ENCODE peak calls at places on chromosomes 5 and 9, in five cellular contexts. C is upper lobe of right lung, S is GM12878, Y is WERI-Rb-1, W is Panc1. G is an unnamed sample.

GRCh38 chr9:33791117-33791516 is 4.2 kb upstream of the PRSS3 start:
- DNase-seq in C (no peak), W (no peak), Y (no peak), S (no peak), G (no peak)

GRCh38 chr5:14628346-14628745 is 36.2 kb upstream of the OTULIN start:
- DNase-seq in Y (no peak), S (no peak), W (no peak), C (no peak), G (peak)

GRCh38 chr9:121876658-121877271 is 216.3 kb downstream of the TTLL11 start:
- DNase-seq in Y (no peak), S (no peak), C (no peak), W (no peak), G (no peak)

GRCh38 chr5:100803391-100803790 is 99.7 kb downstream of the ST8SIA4 start:
- DNase-seq in Y (no peak), S (no peak), W (no peak), C (no peak), G (no peak)

GRCh38 chr9:133238851-133239532 is 29.9 kb upstream of the OBP2B start:
- DNase-seq in S (no peak), C (peak), Y (peak), W (peak), G (peak)

GRCh38 chr9:77092536-77092935 is 73.1 kb downstream of the FOXB2 start:
- DNase-seq in Y (no peak), W (no peak), S (no peak), C (no peak), G (no peak)

GRCh38 chr5:74056789-74057164 is 430.8 kb downstream of the ARHGEF28 start:
- DNase-seq in C (no peak), S (no peak), W (no peak), Y (peak), G (peak)

GRCh38 chr5:151953833-151954232 is 29.2 kb upstream of the GLRA1 start:
- DNase-seq in C (no peak), S (no peak), Y (peak), W (no peak), G (no peak)

GRCh38 chr9:35293381-35293780 is 131.6 kb downstream of the UNC13B start:
- DNase-seq in S (no peak), W (no peak), C (no peak), Y (no peak), G (no peak)

GRCh38 chr5:16952968-16953671 is 17.0 kb upstream of the MYO10 start:
- DNase-seq in W (no peak), Y (no peak), C (no peak), S (no peak), G (no peak)

GRCh38 chr9:135920256-135920930 is 13.0 kb upstream of the CAMSAP1 start:
- DNase-seq in S (no peak), W (no peak), C (peak), Y (no peak), G (no peak)

GRCh38 chr9:4569101-4569500 is 78.8 kb downstream of the SLC1A1 start:
- DNase-seq in Y (no peak), S (no peak), C (no peak), W (no peak), G (no peak)

GRCh38 chr9:126294331-126295081 is 32.1 kb upstream of the MVB12B start:
- DNase-seq in Y (no peak), C (no peak), W (no peak), S (no peak), G (no peak)

GRCh38 chr5:96226941-96227552 is 206.0 kb downstream of the PCSK1 start:
- DNase-seq in W (no peak), S (no peak), Y (no peak), C (no peak), G (no peak)

GRCh38 chr5:72377920-72378635 is 57.9 kb downstream of the PTCD2 start:
- DNase-seq in S (no peak), W (no peak), C (no peak), Y (peak), G (no peak)

GRCh38 chr9:35518212-35518917 is 28.5 kb downstream of the RUSC2 start:
- DNase-seq in W (peak), S (no peak), C (no peak), Y (no peak), G (no peak)

GRCh38 chr5:530001-530400 is 5.8 kb upstream of the SLC9A3 start:
- DNase-seq in C (no peak), W (no peak), Y (no peak), S (peak), G (peak)

GRCh38 chr5:180209137-180209581 is at the start of gene RASGEF1C:
- DNase-seq in W (no peak), Y (peak), S (no peak), C (peak), G (peak)

GRCh38 chr5:10563132-10563939 is 534 bp upstream of the ANKRD33B start:
- DNase-seq in Y (peak), S (no peak), W (no peak), C (peak), G (peak)

GRCh38 chr5:32090026-32090754 is 83.9 kb downstream of the GOLPH3 start:
- DNase-seq in S (no peak), Y (no peak), W (no peak), C (peak), G (no peak)

GRCh38 chr9:34025062-34025461 is 23.6 kb downstream of the UBAP2 start:
- DNase-seq in C (no peak), Y (no peak), W (no peak), S (no peak), G (no peak)

GRCh38 chr5:167853421-167853820 is 438.0 kb upstream of the WWC1 start:
- DNase-seq in Y (no peak), W (no peak), S (no peak), C (no peak), G (no peak)

GRCh38 chr5:56126487-56127179 is 106.5 kb downstream of the ANKRD55 start:
- DNase-seq in Y (no peak), C (no peak), W (no peak), S (no peak), G (no peak)

GRCh38 chr9:69932901-69933300 is 110.7 kb upstream of the MAMDC2 start:
- DNase-seq in C (no peak), Y (peak), S (no peak), W (no peak), G (peak)

GRCh38 chr5:116225318-116225717 is 140.5 kb downstream of the COMMD10 start:
- DNase-seq in Y (no peak), C (no peak), S (no peak), W (no peak), G (no peak)

GRCh38 chr9:8649157-8649556 is 849.6 kb upstream of the DMAC1 start:
- DNase-seq in S (peak), Y (no peak), C (no peak), W (no peak), G (no peak)

GRCh38 chr9:111657051-111657450 is 4.4 kb upstream of the GNG10 start:
- DNase-seq in C (no peak), S (no peak), W (no peak), Y (no peak), G (no peak)

GRCh38 chr9:111661802-111662491 is 542 bp downstream of the GNG10 start:
- DNase-seq in Y (peak), S (no peak), C (peak), W (no peak), G (peak)

GRCh38 chr9:111661150-111661801 is at the start of gene GNG10:
- DNase-seq in C (peak), Y (peak), W (no peak), S (no peak), G (peak)

GRCh38 chr9:111658943-111659342 is 2.5 kb upstream of the GNG10 start:
- DNase-seq in C (no peak), W (no peak), S (no peak), Y (no peak), G (no peak)

GRCh38 chr9:111659706-111660105 is 1.7 kb upstream of the GNG10 start:
- DNase-seq in S (no peak), W (no peak), C (no peak), Y (no peak), G (no peak)
- TF ChIP-seq CTCF in S (no peak), W (no peak), C (no peak), Y (no peak), G (no peak)

GRCh38 chr5:146105477-146105876 is at the start of gene PLAC8L1:
- DNase-seq in W (no peak), S (no peak), Y (no peak), C (no peak), G (no peak)
- H3K4me3 ChIP-seq in W (no peak), S (no peak), Y (no peak), C (no peak), G (no peak)

GRCh38 chr5:41641621-41642020 is 131.2 kb upstream of the PLCXD3 start:
- DNase-seq in S (no peak), C (no peak), Y (no peak), W (no peak), G (no peak)

GRCh38 chr5:41637424-41637823 is 127.0 kb upstream of the PLCXD3 start:
- DNase-seq in Y (no peak), S (no peak), C (no peak), W (no peak), G (peak)

GRCh38 chr5:41638685-41639084 is 128.3 kb upstream of the PLCXD3 start:
- DNase-seq in S (no peak), C (no peak), Y (no peak), W (no peak), G (no peak)

GRCh38 chr5:41637869-41638268 is 127.5 kb upstream of the PLCXD3 start:
- DNase-seq in S (no peak), Y (no peak), W (no peak), C (no peak), G (peak)

DNA sequence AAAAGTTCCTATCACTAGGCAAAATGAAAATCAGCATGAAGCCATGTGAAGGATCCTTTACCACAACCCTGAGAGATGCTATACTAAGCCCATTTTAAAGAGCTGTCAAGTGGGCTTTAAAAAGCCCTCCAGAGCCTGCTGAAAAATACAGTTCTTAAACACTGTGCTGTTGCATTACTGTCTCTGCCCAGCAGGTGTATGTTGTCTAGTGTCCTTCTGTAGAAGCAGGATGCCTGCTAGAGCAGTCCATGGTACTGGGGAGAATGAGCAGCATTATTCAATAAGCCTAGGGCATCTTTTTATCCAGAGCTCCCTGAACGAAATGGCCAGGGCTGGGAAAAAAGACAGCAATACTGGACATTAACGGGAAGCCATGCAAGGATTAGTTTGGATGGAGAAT is 126.2 kb upstream of the PLCXD3 start:
- DNase-seq in C (no peak), S (no peak), W (no peak), Y (peak), G (peak)
- TF ChIP-seq CTCF in C (no peak), S (peak), W (peak), Y (peak), G (peak)

DNA sequence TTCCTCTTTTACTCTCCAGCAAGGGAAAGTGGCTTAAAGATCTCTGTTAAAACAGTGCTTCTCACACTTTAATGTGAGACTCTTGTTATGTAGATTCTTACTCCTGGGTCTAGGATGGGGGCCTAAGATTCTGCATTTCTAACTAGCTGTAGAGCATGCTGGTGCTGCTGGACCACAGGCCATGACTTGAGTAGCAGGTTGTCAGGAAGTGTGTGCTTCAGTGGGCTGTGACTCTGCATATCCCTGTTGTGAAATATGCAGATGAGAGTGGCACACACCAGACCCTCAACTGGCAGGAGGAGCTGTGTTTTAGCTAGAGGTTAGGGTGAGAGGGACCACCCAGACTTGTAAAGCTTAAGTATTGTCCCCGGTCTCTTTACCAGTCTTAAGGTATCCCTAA is 191.1 kb upstream of the DMRT1 start:
- DNase-seq in W (no peak), Y (no peak), C (no peak), S (no peak), G (no peak)
- H3K4me3 ChIP-seq in W (no peak), Y (no peak), C (peak), S (no peak), G (no peak)

DNA sequence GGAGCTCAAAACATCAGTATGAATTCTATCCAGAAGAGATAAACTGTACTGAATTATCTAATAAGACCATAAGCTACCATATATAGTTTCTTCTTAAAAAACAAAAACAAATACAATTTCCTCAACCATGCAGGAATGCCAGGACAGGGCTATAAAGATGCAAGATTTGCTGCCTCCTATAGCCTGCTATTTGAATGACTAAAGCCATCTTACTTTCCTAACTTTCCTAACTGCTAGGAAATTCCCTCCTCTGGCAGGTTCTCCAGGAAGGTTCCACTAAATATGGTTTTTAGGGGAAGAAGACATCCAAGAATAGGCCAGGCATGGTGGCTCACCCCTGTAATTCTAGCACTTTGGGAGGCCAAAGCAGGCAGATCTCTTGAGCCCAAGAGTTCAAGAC is 15.1 kb downstream of the KIF27 start:
- DNase-seq in Y (no peak), W (no peak), S (no peak), C (no peak), G (no peak)
- TF ChIP-seq CTCF in Y (no peak), W (no peak), S (no peak), C (no peak), G (no peak)

DNA sequence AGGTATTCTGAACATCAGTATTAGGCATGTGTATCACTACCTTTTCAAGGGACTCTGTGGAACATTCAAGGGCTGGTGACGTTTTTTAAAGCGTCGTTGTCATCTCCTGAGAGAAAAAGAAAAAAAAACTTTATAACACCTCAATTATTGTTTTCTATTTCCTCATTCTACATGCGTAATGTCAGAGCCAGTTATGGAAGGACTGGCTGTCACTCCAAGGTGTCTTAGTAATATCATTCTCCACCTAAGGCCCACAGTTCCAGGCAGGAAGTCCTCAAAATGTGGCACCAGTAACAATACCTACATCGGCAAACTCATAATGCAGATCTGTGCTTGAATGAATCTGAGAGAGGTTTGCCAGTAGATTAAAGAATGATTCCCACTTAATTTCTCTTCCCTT is 210.2 kb downstream of the SAXO1 start:
- DNase-seq in S (no peak), C (no peak), W (no peak), Y (no peak), G (no peak)
- H3K4me3 ChIP-seq in S (no peak), C (no peak), W (no peak), Y (no peak), G (no peak)